ENCODE peak calls at places on chromosomes 2 and 18, in seven cellular contexts. F is sigmoid colon; H is psoas muscle; L is activated CD4-positive, alpha-beta T cell treated with anti-CD3 and anti-CD28 coated beads, Interleukin-2, amount 10 ng/mL, durations not matched to agents 7 days and 5 days; N is NCI-H524; A is RCC 7860; R is fibroblast of the aortic adventitia. E is an unnamed sample.

GRCh38 chr2:133459590-133459989 is 108.7 kb downstream of the NCKAP5 start:
- DNase-seq in L (no peak), N (no peak), F (no peak), A (no peak), H (no peak), R (no peak), E (no peak)

GRCh38 chr2:40435426-40436092 is 16.3 kb downstream of the SLC8A1 start:
- DNase-seq in F (no peak), H (no peak), R (no peak), N (no peak), A (no peak), L (no peak), E (no peak)

GRCh38 chr2:101655941-101656422 is 41.5 kb upstream of the MAP4K4 start:
- DNase-seq in L (no peak), A (no peak), F (peak), N (no peak), R (peak), H (no peak), E (no peak)

GRCh38 chr2:46438102-46438501 is 41.3 kb upstream of the TMEM247 start:
- DNase-seq in H (no peak), F (no peak), L (no peak), N (no peak), R (no peak), A (no peak), E (no peak)

GRCh38 chr2:134324942-134325341 is 71.1 kb downstream of the MGAT5 start:
- DNase-seq in L (no peak), F (no peak), A (no peak), H (no peak), R (no peak), N (no peak), E (no peak)

GRCh38 chr2:204023088-204023487 is 86.5 kb downstream of the ICOS start:
- DNase-seq in A (no peak), N (no peak), L (no peak), F (no peak), R (no peak), H (no peak), E (no peak)

GRCh38 chr2:117972466-117973123 is 41.3 kb downstream of the CCDC93 start:
- DNase-seq in H (no peak), A (no peak), N (no peak), R (peak), L (no peak), F (no peak), E (no peak)

GRCh38 chr2:71629273-71629672 is 175.9 kb downstream of the DYSF start:
- DNase-seq in N (no peak), H (no peak), A (no peak), F (no peak), R (no peak), L (no peak), E (no peak)

GRCh38 chr18:12246849-12247808 is 7.0 kb upstream of the CIDEA start:
- DNase-seq in L (no peak), F (no peak), N (no peak), R (no peak), H (peak), A (no peak), E (no peak)

GRCh38 chr2:108446703-108447102 is 2.3 kb upstream of the GCC2 start:
- DNase-seq in F (no peak), R (no peak), A (no peak), L (no peak), N (no peak), H (no peak), E (no peak)

GRCh38 chr2:158094487-158095092 is 7.1 kb upstream of the UPP2 start:
- DNase-seq in F (no peak), A (peak), N (no peak), L (no peak), R (no peak), H (no peak), E (no peak)

GRCh38 chr2:47264183-47264582 is 109.1 kb upstream of the STPG4 start:
- DNase-seq in N (no peak), R (no peak), F (no peak), A (no peak), L (no peak), H (no peak), E (no peak)

GRCh38 chr2:126730655-126731054 is 74.7 kb downstream of the GYPC start:
- DNase-seq in F (no peak), L (no peak), H (no peak), N (no peak), A (no peak), R (no peak), E (no peak)

GRCh38 chr2:14524803-14525080 is 107.8 kb upstream of the LRATD1 start:
- DNase-seq in L (no peak), R (no peak), H (no peak), F (no peak), A (no peak), N (no peak), E (no peak)

GRCh38 chr2:15059870-15060617 is 427.5 kb downstream of the LRATD1 start:
- DNase-seq in H (no peak), L (no peak), R (no peak), N (no peak), F (no peak), A (no peak), E (no peak)